ENCODE peak calls at places on chromosomes 6 and 20, in eight cellular contexts. M is fibroblast of the conjunctiva; R is stimulated activated CD4-positive, alpha-beta T cell treated with anti-CD3 and anti-CD28 coated beads, Interleukin-1b, Interleukin-23, amount 100 ng/mL, for 24 hours; B is A172; C is Ammon's horn; O is kidney tubule cell; F is heart right ventricle; Z is activated T-cell treated with anti-CD3 and anti-CD28 coated beads, Interleukin-2, amount 50 U/mL, for 24 hours. W is an unnamed sample.

GRCh38 chr6:2378046-2378657 is 132.7 kb upstream of the GMDS start:
- DNase-seq in M (no peak), R (no peak), B (no peak), C (no peak), O (no peak), F (no peak), Z (no peak), W (no peak)

GRCh38 chr6:101803146-101803545 is 409.6 kb downstream of the GRIK2 start:
- DNase-seq in M (no peak), R (no peak), B (peak; percentile 22), C (no peak), O (no peak), F (no peak), Z (no peak), W (no peak)

GRCh38 chr20:1368448-1369199 is 24.2 kb downstream of the FKBP1A start:
- DNase-seq in M (no peak), R (no peak), B (peak; percentile 64), C (no peak), O (no peak), F (no peak), Z (no peak), W (no peak)

GRCh38 chr6:132445201-132445951 is 44.1 kb upstream of the MOXD1 start:
- DNase-seq in M (peak; percentile 68), R (no peak), B (peak; percentile 76), C (no peak), O (peak; percentile 97), F (no peak), Z (no peak), W (no peak)

GRCh38 chr6:148307400-148307799 is 35.2 kb upstream of the SASH1 start:
- DNase-seq in M (no peak), R (no peak), B (no peak), C (no peak), O (peak; percentile 28), F (no peak), Z (no peak), W (no peak)

GRCh38 chr20:44011251-44011940 is 96.7 kb downstream of the TOX2 start:
- DNase-seq in M (no peak), R (no peak), B (no peak), C (no peak), O (no peak), F (no peak), Z (peak; percentile 33), W (no peak)

GRCh38 chr20:10800288-10800687 is 126.5 kb upstream of the JAG1 start:
- DNase-seq in M (no peak), R (no peak), B (no peak), C (no peak), O (no peak), F (no peak), Z (no peak), W (no peak)

GRCh38 chr6:163730496-163731210 is 316.1 kb downstream of the QKI start:
- DNase-seq in M (no peak), R (no peak), B (no peak), C (no peak), O (no peak), F (no peak), Z (no peak), W (no peak)

GRCh38 chr20:1776608-1777475 is 118.4 kb upstream of the SIRPA start:
- DNase-seq in M (peak; percentile 72), R (peak; percentile 84), B (peak; percentile 62), C (peak; percentile 87), O (peak; percentile 89), F (peak; percentile 88), Z (peak; percentile 91), W (peak; percentile 87)

GRCh38 chr6:147508871-147509608 is 550 bp downstream of the SAMD5 start:
- DNase-seq in M (no peak), R (no peak), B (no peak), C (no peak), O (no peak), F (peak; percentile 23), Z (peak; percentile 36), W (no peak)

GRCh38 chr6:77456531-77457248 is 6.6 kb downstream of the HTR1B start:
- DNase-seq in M (peak; percentile 95), R (no peak), B (peak; percentile 91), C (no peak), O (peak; percentile 77), F (no peak), Z (no peak), W (no peak)

GRCh38 chr6:206264-206663 is 86.0 kb upstream of the DUSP22 start:
- DNase-seq in M (no peak), R (no peak), B (no peak), C (no peak), O (no peak), F (no peak), Z (no peak), W (no peak)

GRCh38 chr6:44667226-44667625 is 279.7 kb downstream of the CDC5L start:
- DNase-seq in M (peak; percentile 62), R (no peak), B (peak; percentile 94), C (no peak), O (peak; percentile 73), F (no peak), Z (no peak), W (no peak)

GRCh38 chr6:71367763-71368162 is 79.2 kb downstream of the OGFRL1 start:
- DNase-seq in M (no peak), R (no peak), B (no peak), C (no peak), O (no peak), F (no peak), Z (no peak), W (no peak)

GRCh38 chr6:31717499-31718222 is 2.5 kb downstream of the LY6G6D start:
- DNase-seq in M (no peak), R (no peak), B (no peak), C (no peak), O (peak; percentile 48), F (no peak), Z (no peak), W (no peak)

GRCh38 chr20:2446845-2447244 is 23.7 kb downstream of the SNRPB start:
- DNase-seq in M (no peak), R (no peak), B (peak; percentile 6), C (no peak), O (no peak), F (no peak), Z (no peak), W (no peak)

GRCh38 chr6:109477725-109478124 is 5.3 kb downstream of the ZBTB24 start:
- DNase-seq in M (no peak), R (no peak), B (no peak), C (no peak), O (peak; percentile 64), F (no peak), Z (no peak), W (no peak)

GRCh38 chr20:50012282-50013263 is 29.8 kb downstream of the SNAI1 start:
- DNase-seq in M (no peak), R (no peak), B (no peak), C (no peak), O (no peak), F (no peak), Z (no peak), W (no peak)

GRCh38 chr6:160004419-160005160 is 35.7 kb downstream of the IGF2R start:
- DNase-seq in M (no peak), R (no peak), B (no peak), C (no peak), O (no peak), F (no peak), Z (no peak), W (peak; percentile 71)

GRCh38 chr6:19472168-19472567 is 365.0 kb upstream of the ID4 start:
- DNase-seq in M (peak; percentile 47), R (no peak), B (peak; percentile 91), C (no peak), O (peak; percentile 99), F (no peak), Z (no peak), W (no peak)

GRCh38 chr6:35181313-35181932 is 32.3 kb upstream of the SCUBE3 start:
- DNase-seq in M (peak; percentile 64), R (no peak), B (peak; percentile 8), C (no peak), O (peak; percentile 52), F (no peak), Z (no peak), W (no peak)

GRCh38 chr6:132675749-132676148 is 16.8 kb upstream of the TAAR1 start:
- DNase-seq in M (no peak), R (no peak), B (no peak), C (no peak), O (no peak), F (no peak), Z (no peak), W (no peak)

GRCh38 chr6:25337004-25337403 is 57.8 kb downstream of the CARMIL1 start:
- DNase-seq in M (no peak), R (no peak), B (no peak), C (no peak), O (peak; percentile 39), F (no peak), Z (no peak), W (no peak)

GRCh38 chr6:28586273-28586672 is 60.6 kb downstream of the GPX5 start:
- DNase-seq in M (no peak), R (no peak), B (no peak), C (no peak), O (peak; percentile 34), F (no peak), Z (no peak), W (no peak)

GRCh38 chr6:70210462-70210861 is 92.4 kb downstream of the COL9A1 start:
- DNase-seq in M (no peak), R (no peak), B (peak; percentile 1), C (no peak), O (no peak), F (no peak), Z (no peak), W (no peak)

GRCh38 chr6:147642458-147642857 is 134.0 kb downstream of the SAMD5 start:
- DNase-seq in M (no peak), R (no peak), B (peak; percentile 66), C (no peak), O (no peak), F (no peak), Z (no peak), W (no peak)

GRCh38 chr20:23049201-23049932 is at the start of gene THBD:
- DNase-seq in M (no peak), R (no peak), B (no peak), C (no peak), O (peak; percentile 93), F (peak; percentile 82), Z (peak; percentile 32), W (peak; percentile 88)

GRCh38 chr6:11585426-11586016 is 48.0 kb downstream of the TMEM170B start:
- DNase-seq in M (peak; percentile 40), R (no peak), B (peak; percentile 77), C (peak; percentile 40), O (peak; percentile 68), F (no peak), Z (no peak), W (no peak)

GRCh38 chr6:158002951-158003853 is 21.5 kb downstream of the SYNJ2 start:
- DNase-seq in M (peak; percentile 78), R (no peak), B (peak; percentile 65), C (peak; percentile 65), O (peak; percentile 84), F (peak; percentile 46), Z (peak; percentile 52), W (peak; percentile 30)

GRCh38 chr6:127343753-127344659 is 597 bp upstream of the ECHDC1 start:
- DNase-seq in M (no peak), R (no peak), B (peak; percentile 21), C (peak; percentile 7), O (peak; percentile 30), F (no peak), Z (no peak), W (no peak)

GRCh38 chr6:34697544-34697836 is 923 bp upstream of the ILRUN start:
- DNase-seq in M (no peak), R (no peak), B (no peak), C (no peak), O (no peak), F (no peak), Z (no peak), W (no peak)

GRCh38 chr20:46872315-46873211 is 22.1 kb upstream of the EYA2 start:
- DNase-seq in M (no peak), R (no peak), B (peak; percentile 75), C (no peak), O (no peak), F (no peak), Z (no peak), W (no peak)

GRCh38 chr6:43773050-43773956 is 3.3 kb downstream of the VEGFA start:
- DNase-seq in M (no peak), R (peak; percentile 28), B (peak; percentile 41), C (no peak), O (peak; percentile 75), F (peak; percentile 54), Z (peak; percentile 71), W (peak; percentile 76)

GRCh38 chr6:79313254-79313653 is 78.8 kb upstream of the HMGN3 start:
- DNase-seq in M (no peak), R (no peak), B (no peak), C (no peak), O (peak; percentile 93), F (no peak), Z (no peak), W (no peak)

W was measured in lower lobe of right lung.